ENCODE peak calls at places on chromosomes 7 and 10, in nine cellular contexts. L is stomach, W is heart left ventricle, V is spleen, K is HCT116, T is erythroblast, J is A549, O is vagina, Z is ovary. D is an unnamed sample.

GRCh38 chr10:85788570-85788969 is 578.0 kb downstream of the GRID1 start:
- DNase-seq in L (no peak), W (no peak), V (no peak), K (no peak), T (no peak), J (no peak), O (no peak), Z (no peak), D (no peak)

GRCh38 chr7:127865466-127865865 is 165.8 kb downstream of the LRRC4 start:
- DNase-seq in L (no peak), W (no peak), V (no peak), K (no peak), T (no peak), J (no peak), O (no peak), Z (no peak), D (no peak)

GRCh38 chr10:47264797-47265281 is 35.2 kb upstream of the GDF10 start:
- DNase-seq in L (no peak), W (no peak), V (no peak), K (no peak), T (no peak), J (no peak), O (no peak), Z (no peak), D (no peak)

GRCh38 chr10:130138479-130138866 is 2.3 kb downstream of the GLRX3 start:
- DNase-seq in L (no peak), W (no peak), V (no peak), K (peak), T (peak), J (peak), O (no peak), Z (no peak), D (peak)

GRCh38 chr10:126599949-126600627 is 70.4 kb downstream of the C10orf90 start:
- DNase-seq in L (no peak), W (no peak), V (no peak), K (no peak), T (no peak), J (no peak), O (no peak), Z (no peak), D (no peak)

GRCh38 chr10:118698421-118698820 is 56.3 kb downstream of the CACUL1 start:
- DNase-seq in L (peak), W (no peak), V (peak), K (peak), T (peak), J (peak), O (no peak), Z (no peak), D (peak)

GRCh38 chr10:104329754-104330153 is 8.5 kb downstream of the ITPRIP start:
- DNase-seq in L (no peak), W (no peak), V (peak), K (peak), T (no peak), J (no peak), O (no peak), Z (no peak), D (peak)

GRCh38 chr10:490256-490655 is 199.2 kb downstream of the DIP2C start:
- DNase-seq in L (peak), W (peak), V (peak), K (no peak), T (no peak), J (no peak), O (no peak), Z (no peak), D (no peak)

GRCh38 chr10:100020161-100020882 is 10.6 kb upstream of the DNMBP start:
- DNase-seq in L (no peak), W (no peak), V (no peak), K (no peak), T (no peak), J (peak), O (no peak), Z (no peak), D (no peak)

GRCh38 chr7:42162560-42163325 is 74.3 kb downstream of the GLI3 start:
- DNase-seq in L (no peak), W (no peak), V (no peak), K (no peak), T (no peak), J (no peak), O (no peak), Z (no peak), D (no peak)

GRCh38 chr7:85185355-85186082 is 1.3 kb downstream of the SEMA3D start:
- DNase-seq in L (peak), W (peak), V (peak), K (no peak), T (no peak), J (peak), O (no peak), Z (peak), D (peak)

GRCh38 chr7:133434246-133434865 is 181.5 kb downstream of the EXOC4 start:
- DNase-seq in L (no peak), W (no peak), V (no peak), K (no peak), T (peak), J (peak), O (no peak), Z (no peak), D (no peak)

GRCh38 chr7:121313793-121314676 is 14.8 kb upstream of the WNT16 start:
- DNase-seq in L (no peak), W (no peak), V (no peak), K (peak), T (no peak), J (no peak), O (no peak), Z (no peak), D (no peak)

GRCh38 chr7:155431711-155432110 is 26.2 kb upstream of the EN2 start:
- DNase-seq in L (no peak), W (peak), V (peak), K (no peak), T (no peak), J (no peak), O (no peak), Z (no peak), D (no peak)

GRCh38 chr10:13851906-13852305 is 265.1 kb downstream of the PRPF18 start:
- DNase-seq in L (no peak), W (no peak), V (no peak), K (no peak), T (no peak), J (no peak), O (no peak), Z (no peak), D (no peak)

GRCh38 chr10:343231-344215 is 208.3 kb downstream of the ZMYND11 start:
- DNase-seq in L (no peak), W (no peak), V (peak), K (no peak), T (no peak), J (no peak), O (no peak), Z (no peak), D (no peak)

GRCh38 chr7:116840256-116840655 is 22.1 kb upstream of the CAPZA2 start:
- DNase-seq in L (no peak), W (no peak), V (no peak), K (no peak), T (peak), J (no peak), O (no peak), Z (no peak), D (no peak)

GRCh38 chr10:133245439-133246235 is 8.0 kb downstream of the VENTX start:
- DNase-seq in L (peak), W (no peak), V (no peak), K (no peak), T (peak), J (no peak), O (no peak), Z (peak), D (peak)

GRCh38 chr10:117137031-117137910 is 799 bp downstream of the VAX1 start:
- DNase-seq in L (no peak), W (no peak), V (no peak), K (no peak), T (no peak), J (peak), O (peak), Z (no peak), D (no peak)

GRCh38 chr10:128817636-128818035 is 649.4 kb upstream of the MGMT start:
- DNase-seq in L (no peak), W (no peak), V (no peak), K (no peak), T (no peak), J (no peak), O (no peak), Z (no peak), D (no peak)

GRCh38 chr10:87700031-87700796 is 40.5 kb downstream of the PAPSS2 start:
- DNase-seq in L (no peak), W (no peak), V (no peak), K (no peak), T (no peak), J (no peak), O (no peak), Z (no peak), D (peak)

GRCh38 chr7:151837285-151838042 is 39.5 kb downstream of the PRKAG2 start:
- DNase-seq in L (no peak), W (no peak), V (no peak), K (no peak), T (no peak), J (no peak), O (no peak), Z (no peak), D (no peak)

GRCh38 chr10:1182280-1183032 is 126.3 kb downstream of the WDR37 start:
- DNase-seq in L (no peak), W (no peak), V (peak), K (no peak), T (no peak), J (no peak), O (no peak), Z (no peak), D (no peak)

GRCh38 chr7:38840736-38841460 is 68.1 kb downstream of the VPS41 start:
- DNase-seq in L (no peak), W (no peak), V (no peak), K (no peak), T (no peak), J (no peak), O (no peak), Z (no peak), D (peak)

GRCh38 chr10:102627446-102628293 is 16.6 kb upstream of the TRIM8 start:
- DNase-seq in L (no peak), W (peak), V (peak), K (no peak), T (no peak), J (peak), O (no peak), Z (peak), D (no peak)

GRCh38 chr10:115902596-115902995 is 370.4 kb downstream of the GFRA1 start:
- DNase-seq in L (no peak), W (no peak), V (no peak), K (no peak), T (no peak), J (no peak), O (no peak), Z (no peak), D (no peak)

GRCh38 chr7:37923996-37924395 is 3.6 kb downstream of the EPDR1 start:
- DNase-seq in L (no peak), W (no peak), V (no peak), K (no peak), T (no peak), J (no peak), O (no peak), Z (no peak), D (no peak)

GRCh38 chr7:65225422-65226006 is 148.1 kb upstream of the ZNF92 start:
- DNase-seq in L (no peak), W (no peak), V (no peak), K (no peak), T (no peak), J (no peak), O (no peak), Z (no peak), D (no peak)

GRCh38 chr7:137302075-137302474 is 41.5 kb downstream of the PTN start:
- DNase-seq in L (no peak), W (no peak), V (no peak), K (no peak), T (no peak), J (no peak), O (no peak), Z (no peak), D (no peak)

GRCh38 chr7:5824297-5824610 is 42.8 kb upstream of the RNF216 start:
- DNase-seq in L (no peak), W (no peak), V (peak), K (no peak), T (no peak), J (no peak), O (no peak), Z (no peak), D (no peak)

GRCh38 chr7:51021906-51022570 is 239.3 kb upstream of the GRB10 start:
- DNase-seq in L (no peak), W (no peak), V (no peak), K (no peak), T (no peak), J (no peak), O (no peak), Z (no peak), D (no peak)

GRCh38 chr7:94913391-94913790 is 6.0 kb downstream of the PPP1R9A start:
- DNase-seq in L (no peak), W (no peak), V (no peak), K (no peak), T (no peak), J (no peak), O (no peak), Z (no peak), D (no peak)

GRCh38 chr7:22662490-22663145 is 64.4 kb upstream of the IL6 start:
- DNase-seq in L (no peak), W (no peak), V (no peak), K (no peak), T (no peak), J (no peak), O (no peak), Z (no peak), D (no peak)

GRCh38 chr7:44163591-44163990 is 22.5 kb upstream of the MYL7 start:
- DNase-seq in L (no peak), W (no peak), V (no peak), K (no peak), T (no peak), J (no peak), O (no peak), Z (no peak), D (peak)

DNA sequence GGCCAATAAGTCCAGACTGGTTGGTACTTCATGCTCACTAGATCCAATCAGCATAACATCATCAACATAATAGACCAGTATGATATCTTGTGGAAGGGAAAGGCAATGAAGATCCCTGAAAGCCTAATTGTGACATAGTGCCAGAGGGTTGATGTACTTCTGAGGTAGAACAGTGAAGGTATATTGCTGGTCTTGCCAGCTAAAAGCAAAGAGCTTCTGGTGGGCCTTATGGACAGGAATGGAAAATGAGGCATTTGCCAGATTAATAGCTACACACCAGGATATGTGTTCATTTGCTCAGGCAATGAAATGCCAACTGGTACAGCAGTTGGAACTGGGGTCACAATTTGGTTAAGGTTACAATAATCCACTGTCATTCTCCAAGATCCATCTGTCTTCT is 156.4 kb downstream of the HTR7 start:
- DNase-seq in L (no peak), W (no peak), V (no peak), K (no peak), T (no peak), J (no peak), O (no peak), Z (no peak), D (no peak)
- TF ChIP-seq POLR2A in L (no peak), W (no peak), V (no peak), K (no peak), T (no peak), J (no peak), O (no peak), Z (no peak), D (no peak)

GRCh38 chr10:111023060-111023459 is 53.8 kb upstream of the ADRA2A start:
- DNase-seq in L (no peak), W (no peak), V (no peak), K (no peak), T (no peak), J (no peak), O (no peak), Z (no peak), D (no peak)

GRCh38 chr10:111017093-111017492 is 59.7 kb upstream of the ADRA2A start:
- DNase-seq in L (no peak), W (no peak), V (no peak), K (no peak), T (no peak), J (no peak), O (no peak), Z (no peak), D (no peak)

DNA sequence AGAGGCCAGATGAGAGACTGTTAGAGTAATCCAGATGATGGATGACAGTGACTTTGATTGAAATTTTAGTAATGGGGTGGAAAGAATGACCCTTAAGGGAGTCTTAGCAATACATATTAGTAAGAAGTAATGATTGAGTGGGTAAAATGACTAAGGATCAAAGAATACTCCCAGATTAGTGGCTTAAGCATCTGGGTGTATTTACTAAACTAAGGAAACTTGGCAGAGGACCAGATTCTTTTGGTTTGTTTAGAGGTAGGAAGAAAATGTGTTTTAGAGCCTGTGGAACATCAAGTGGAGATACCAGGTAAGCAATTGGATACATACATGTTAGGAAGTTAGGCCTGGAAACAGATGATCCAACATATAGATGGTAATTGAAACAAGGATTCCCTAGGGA is 58.8 kb upstream of the ADRA2A start:
- DNase-seq in L (no peak), W (no peak), V (no peak), K (no peak), T (no peak), J (no peak), O (no peak), Z (no peak), D (no peak)
- TF ChIP-seq POLR2A in L (no peak), W (no peak), V (no peak), K (no peak), T (no peak), J (no peak), O (no peak), Z (no peak), D (no peak)

DNA sequence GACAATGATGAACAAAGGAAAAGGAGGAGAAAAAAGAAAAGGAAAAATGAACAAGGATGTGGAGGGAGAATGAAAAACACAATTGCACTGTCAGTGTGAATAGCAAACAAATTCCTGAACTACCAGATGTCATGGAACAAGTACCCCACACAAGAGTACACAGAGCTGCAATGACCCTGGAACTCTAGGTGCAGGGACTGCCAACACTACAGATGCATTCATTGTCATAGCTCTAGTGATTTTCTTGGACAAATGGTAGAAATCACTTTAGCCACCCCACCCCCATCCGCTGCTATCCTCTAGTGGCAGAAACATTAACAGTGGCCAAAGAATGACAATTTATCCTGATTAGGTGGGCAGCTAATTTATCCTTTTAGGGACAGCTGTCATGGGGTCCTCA is 3.1 kb downstream of the RNF133 start:
- DNase-seq in L (no peak), W (no peak), V (no peak), K (no peak), T (no peak), J (no peak), O (no peak), Z (no peak), D (no peak)
- TF ChIP-seq POLR2A in L (no peak), W (no peak), V (no peak), K (no peak), T (no peak), J (no peak), O (no peak), Z (no peak), D (no peak)

GRCh38 chr7:24979863-24980694 is at the start of gene OSBPL3:
- DNase-seq in L (peak), W (peak), V (peak), K (peak), T (peak), J (peak), O (peak), Z (peak), D (peak)

GRCh38 chr7:24980695-24981543 is 941 bp upstream of the OSBPL3 start:
- DNase-seq in L (peak), W (no peak), V (peak), K (no peak), T (peak), J (peak), O (no peak), Z (peak), D (no peak)

GRCh38 chr7:24982917-24983316 is 2.9 kb upstream of the OSBPL3 start:
- DNase-seq in L (no peak), W (no peak), V (no peak), K (no peak), T (peak), J (no peak), O (no peak), Z (no peak), D (no peak)

GRCh38 chr7:24979470-24979862 is 512 bp downstream of the OSBPL3 start:
- DNase-seq in L (peak), W (peak), V (peak), K (no peak), T (peak), J (peak), O (no peak), Z (peak), D (peak)

GRCh38 chr7:24981544-24981951 is 1.6 kb upstream of the OSBPL3 start:
- DNase-seq in L (peak), W (peak), V (peak), K (no peak), T (peak), J (peak), O (no peak), Z (peak), D (peak)
- TF ChIP-seq POLR2A in L (no peak), W (no peak), V (no peak), K (no peak), T (peak), J (no peak), O (no peak), Z (no peak), D (no peak)

DNA sequence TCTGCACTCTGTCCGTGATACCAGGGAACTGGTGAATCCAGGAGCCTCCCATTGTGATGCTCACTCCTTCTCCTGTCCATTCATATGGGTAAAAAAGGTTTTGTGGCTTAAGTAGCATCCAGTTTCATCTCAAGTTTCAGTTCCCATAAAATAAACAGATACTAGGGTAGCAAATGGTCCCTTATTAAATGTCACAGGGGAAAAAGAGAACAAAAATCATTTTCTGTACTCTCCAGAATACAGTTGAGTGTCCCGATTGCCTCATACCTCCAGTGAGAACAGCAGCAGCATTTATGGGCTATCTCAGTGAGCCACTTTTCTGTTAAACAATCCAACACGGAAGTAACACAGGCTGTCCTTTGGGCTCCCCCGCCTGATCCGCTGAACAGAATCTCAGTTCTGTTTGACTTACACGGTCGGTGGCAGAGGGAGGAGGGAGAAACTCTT is 179.6 kb downstream of the CELF2 start:
- DNase-seq in L (no peak), W (peak), V (no peak), K (no peak), T (no peak), J (no peak), O (no peak), Z (no peak), D (no peak)
- TF ChIP-seq POLR2A in L (no peak), W (no peak), V (no peak), K (no peak), T (no peak), J (no peak), O (no peak), Z (no peak), D (no peak)

GRCh38 chr10:121926669-121927360 is 1.0 kb downstream of the ATE1 start:
- DNase-seq in L (no peak), W (no peak), V (no peak), K (no peak), T (peak), J (peak), O (no peak), Z (no peak), D (no peak)
- TF ChIP-seq POLR2A in L (no peak), W (no peak), V (no peak), K (no peak), T (no peak), J (no peak), O (no peak), Z (no peak), D (no peak)